ENCODE peak calls at places on chromosomes 4 and X, in eight cellular contexts. I is AG09319; R is epithelial cell of esophagus; O is lower leg skin; E is nephron progenitor cell; J is RWPE1; Q is BE2C; P is CD4-positive, alpha-beta T cell. Y is an unnamed sample.

GRCh38 chrX:85516131-85516530 is 136.7 kb upstream of the POF1B start:
- DNase-seq in Q (no peak), E (no peak), R (peak; percentile 86), I (no peak), P (no peak), O (no peak), J (peak; percentile 36), Y (no peak)

GRCh38 chr4:1409806-1410425 is 3.7 kb upstream of the NKX1-1 start:
- DNase-seq in J (no peak), O (no peak), I (no peak), Q (no peak), E (no peak), P (no peak), R (no peak), Y (no peak)

GRCh38 chr4:88457307-88458090 is 580 bp downstream of the HERC5 start:
- DNase-seq in P (peak; percentile 20), Q (peak; percentile 9), O (peak; percentile 16), J (peak; percentile 45), I (no peak), E (peak; percentile 68), R (peak; percentile 37), Y (no peak)

GRCh38 chrX:86002076-86002896 is 45.1 kb downstream of the CHM start:
- DNase-seq in J (peak; percentile 1), P (no peak), E (peak; percentile 64), Q (no peak), I (no peak), O (no peak), R (peak; percentile 51), Y (no peak)

GRCh38 chr4:125262079-125262478 is 52.7 kb upstream of the FAT4 start:
- DNase-seq in R (no peak), Q (no peak), E (no peak), P (no peak), J (no peak), I (no peak), O (no peak), Y (no peak)

GRCh38 chrX:25206761-25207160 is 191.0 kb upstream of the ARX start:
- DNase-seq in R (peak; percentile 81), E (no peak), Q (no peak), J (peak; percentile 34), I (no peak), P (no peak), O (no peak), Y (no peak)

GRCh38 chr4:10080874-10081606 is 35.6 kb downstream of the WDR1 start:
- DNase-seq in R (no peak), Q (no peak), E (no peak), O (no peak), J (no peak), I (no peak), P (no peak), Y (no peak)

GRCh38 chrX:4850312-4850711 is 1136.9 kb upstream of the PRKX start:
- DNase-seq in R (no peak), E (no peak), O (no peak), Q (no peak), P (no peak), J (no peak), I (no peak), Y (no peak)

GRCh38 chrX:82127228-82128123 is 925.6 kb downstream of the SH3BGRL start:
- DNase-seq in P (no peak), I (no peak), O (no peak), E (no peak), R (no peak), Q (no peak), J (no peak), Y (no peak)

GRCh38 chr4:177546745-177547144 is 104.5 kb upstream of the AGA start:
- DNase-seq in P (no peak), J (peak; percentile 20), Q (no peak), O (no peak), R (peak; percentile 60), I (no peak), E (no peak), Y (no peak)

GRCh38 chr4:3213101-3213416 is 35.9 kb upstream of the MSANTD1 start:
- DNase-seq in J (no peak), E (no peak), I (no peak), P (no peak), R (no peak), Q (no peak), O (no peak), Y (no peak)

GRCh38 chr4:12894062-12894461 is 590.1 kb downstream of the RAB28 start:
- DNase-seq in J (no peak), Q (no peak), P (no peak), O (no peak), R (no peak), E (no peak), I (no peak), Y (no peak)

GRCh38 chrX:153875391-153876111 is 10.4 kb downstream of the L1CAM start:
- DNase-seq in P (peak; percentile 59), I (no peak), J (peak; percentile 51), E (peak; percentile 90), Q (peak; percentile 84), O (no peak), R (peak; percentile 27), Y (no peak)

GRCh38 chr4:95548738-95549245 is at the start of gene UNC5C:
- DNase-seq in Q (peak; percentile 96), O (no peak), J (no peak), I (no peak), E (peak; percentile 73), P (no peak), R (peak; percentile 27), Y (no peak)

GRCh38 chrX:21993265-21993664 is 38.9 kb upstream of the PHEX start:
- DNase-seq in P (no peak), Q (peak; percentile 36), R (no peak), J (no peak), E (no peak), O (peak; percentile 18), I (no peak), Y (no peak)

GRCh38 chr4:156778606-156779005 is 193.0 kb downstream of the PDGFC start:
- DNase-seq in J (peak; percentile 26), P (no peak), R (peak; percentile 73), E (no peak), O (no peak), I (peak; percentile 59), Q (no peak), Y (no peak)

GRCh38 chr4:8871417-8872401 is at the start of gene HMX1:
- DNase-seq in J (peak; percentile 20), Q (peak; percentile 96), P (no peak), E (peak; percentile 78), O (no peak), I (no peak), R (no peak), Y (no peak)

GRCh38 chr4:136864580-136865185 is 667.6 kb downstream of the PCDH18 start:
- DNase-seq in I (peak; percentile 45), O (peak; percentile 20), J (peak; percentile 10), Q (peak; percentile 62), E (peak; percentile 46), P (no peak), R (peak; percentile 72), Y (peak; percentile 32)

GRCh38 chr4:86596802-86597201 is 2.7 kb downstream of the PTPN13 start:
- DNase-seq in J (no peak), E (no peak), R (peak; percentile 41), P (no peak), Q (no peak), O (no peak), I (no peak), Y (no peak)

GRCh38 chr4:144948009-144948408 is 150.0 kb downstream of the ANAPC10 start:
- DNase-seq in J (no peak), I (no peak), R (no peak), P (no peak), E (no peak), O (no peak), Q (no peak), Y (no peak)

GRCh38 chr4:105963461-105964400 is 68.5 kb downstream of the NPNT start:
- DNase-seq in O (no peak), E (no peak), Q (no peak), R (peak; percentile 96), P (no peak), I (no peak), J (peak; percentile 74), Y (no peak)

GRCh38 chr4:182876006-182876405 is 41.2 kb downstream of the DCTD start:
- DNase-seq in Q (no peak), J (no peak), R (no peak), O (no peak), I (no peak), P (no peak), E (no peak), Y (no peak)

GRCh38 chr4:182876427-182876826 is 40.8 kb downstream of the DCTD start:
- DNase-seq in R (no peak), I (no peak), P (no peak), J (no peak), E (no peak), O (no peak), Q (no peak), Y (no peak)

GRCh38 chr4:182875471-182875870 is 41.7 kb downstream of the DCTD start:
- DNase-seq in I (no peak), Q (no peak), J (no peak), R (no peak), O (no peak), P (no peak), E (no peak), Y (no peak)

GRCh38 chr4:182878633-182879495 is 38.3 kb downstream of the DCTD start:
- DNase-seq in Q (peak; percentile 28), I (no peak), O (no peak), E (no peak), R (no peak), P (no peak), J (no peak), Y (no peak)

GRCh38 chr4:182877326-182877883 is 39.8 kb downstream of the DCTD start:
- DNase-seq in I (no peak), R (no peak), J (no peak), P (no peak), E (no peak), O (no peak), Q (no peak), Y (no peak)
- TF ChIP-seq CTCF in I (no peak), R (no peak), J (no peak), P (no peak), E (no peak), O (no peak), Q (peak; percentile 11), Y (no peak)

GRCh38 chr4:17309567-17310268 is 202.2 kb downstream of the QDPR start:
- DNase-seq in P (no peak), I (no peak), R (no peak), O (no peak), E (no peak), Q (no peak), J (no peak), Y (no peak)
- TF ChIP-seq CTCF in P (no peak), I (no peak), R (no peak), O (no peak), E (no peak), Q (no peak), J (no peak), Y (no peak)

GRCh38 chrX:117743469-117744251 is 372.9 kb downstream of the KLHL13 start:
- DNase-seq in I (no peak), Q (peak; percentile 30), R (peak; percentile 35), J (no peak), P (no peak), E (peak; percentile 2), O (no peak), Y (no peak)
- TF ChIP-seq CTCF in I (peak; percentile 13), Q (peak; percentile 65), R (peak; percentile 68), J (no peak), P (no peak), E (peak; percentile 23), O (no peak), Y (no peak)

DNA sequence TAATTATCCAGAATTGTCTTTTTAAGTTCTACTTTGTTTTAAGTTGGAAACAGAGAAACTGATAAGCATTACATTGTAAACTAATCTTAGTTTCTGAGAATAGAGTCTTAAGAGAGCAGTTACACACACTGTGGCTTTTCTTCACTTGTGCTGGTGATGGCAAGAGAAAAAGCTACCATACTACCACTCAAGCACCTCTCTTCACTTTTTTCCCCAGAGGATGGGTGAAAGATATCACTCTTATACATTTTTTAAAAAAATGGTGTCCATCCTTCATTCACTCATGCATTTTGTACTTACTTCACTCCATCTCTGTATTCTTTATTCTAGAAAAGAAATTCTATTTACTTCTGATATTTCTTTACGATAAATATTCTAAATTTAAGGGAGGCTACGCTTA is 42.5 kb upstream of the GRID2 start:
- DNase-seq in J (no peak), I (no peak), R (no peak), O (no peak), Q (no peak), P (no peak), E (no peak), Y (no peak)
- TF ChIP-seq CTCF in J (no peak), I (no peak), R (no peak), O (no peak), Q (no peak), P (no peak), E (no peak), Y (no peak)